ENCODE peak calls at places on chromosomes 16 and 17, in ten cellular contexts. F is NCI-H2081; I is activated T-cell treated with anti-CD3 and anti-CD28 coated beads, Interleukin-2, amount 50 U/mL, for 72 hours; R is PC-3; S is activated naive CD4-positive, alpha-beta T cell treated with anti-CD3 and anti-CD28 coated beads for 36 hours; Z is hypothalamus; U is choroid plexus epithelial cell; Q is lung microvascular endothelial cell; N is Caki2; P is NCI-H460. C is an unnamed sample.

GRCh38 chr16:27518226-27518625 is 31.5 kb downstream of the GTF3C1 start:
- DNase-seq in F (no peak), I (no peak), R (no peak), S (no peak), Z (no peak), U (no peak), Q (no peak), N (no peak), P (no peak), C (no peak)

GRCh38 chr17:48612854-48613691 is 2.0 kb downstream of the HOXB8 start:
- DNase-seq in F (no peak), I (peak), R (no peak), S (peak), Z (no peak), U (peak), Q (peak), N (peak), P (no peak), C (no peak)

GRCh38 chr17:68661265-68662036 is 60.3 kb upstream of the FAM20A start:
- DNase-seq in F (no peak), I (no peak), R (no peak), S (no peak), Z (no peak), U (no peak), Q (no peak), N (no peak), P (no peak), C (no peak)

GRCh38 chr16:75138636-75139035 is 9.7 kb upstream of the ZFP1 start:
- DNase-seq in F (no peak), I (no peak), R (no peak), S (peak), Z (no peak), U (peak), Q (peak), N (no peak), P (no peak), C (no peak)

GRCh38 chr16:55421225-55421624 is 57.8 kb upstream of the MMP2 start:
- DNase-seq in F (no peak), I (no peak), R (no peak), S (no peak), Z (no peak), U (no peak), Q (no peak), N (no peak), P (no peak), C (no peak)

GRCh38 chr16:81219151-81219550 is 19.3 kb upstream of the BCO1 start:
- DNase-seq in F (no peak), I (no peak), R (no peak), S (no peak), Z (no peak), U (no peak), Q (no peak), N (no peak), P (no peak), C (no peak)

GRCh38 chr17:49016775-49017463 is 19.7 kb downstream of the IGF2BP1 start:
- DNase-seq in F (peak), I (no peak), R (peak), S (no peak), Z (no peak), U (no peak), Q (peak), N (peak), P (no peak), C (no peak)

GRCh38 chr16:54180421-54181359 is 105.9 kb downstream of the IRX3 start:
- DNase-seq in F (no peak), I (no peak), R (no peak), S (no peak), Z (no peak), U (no peak), Q (no peak), N (peak), P (no peak), C (no peak)

C was measured in suprapubic skin.